ENCODE peak calls at places on chromosome 3, in five cellular contexts. J is IMR-90, S is H1, H is HCT116, P is GM12878. K is an unnamed sample.

GRCh38 chr3:47323431-47324277 is 40.9 kb downstream of the KLHL18 start:
- DNase-seq in H (peak; percentile 35), S (no peak), P (no peak), J (peak; percentile 35), K (no peak)

GRCh38 chr3:197505796-197506553 is 49.8 kb downstream of the BDH1 start:
- DNase-seq in H (no peak), P (no peak), J (no peak), S (no peak), K (no peak)

GRCh38 chr3:172104471-172105072 is 65.2 kb downstream of the FNDC3B start:
- DNase-seq in P (no peak), H (no peak), J (no peak), S (no peak), K (peak; percentile 58)

GRCh38 chr3:37862712-37863551 is 1.3 kb downstream of the CTDSPL start:
- DNase-seq in H (no peak), J (peak; percentile 75), S (no peak), P (no peak), K (peak; percentile 46)

GRCh38 chr3:22728406-22728805 is 474.7 kb upstream of the UBE2E2 start:
- DNase-seq in P (no peak), S (no peak), H (no peak), J (no peak), K (no peak)

GRCh38 chr3:110180733-110181132 is 843.4 kb upstream of the DPPA4 start:
- DNase-seq in S (no peak), J (peak; percentile 33), P (no peak), H (no peak), K (no peak)

GRCh38 chr3:150349314-150350097 is 58.6 kb upstream of the TSC22D2 start:
- DNase-seq in S (no peak), P (no peak), H (no peak), J (no peak), K (no peak)

GRCh38 chr3:173395412-173396181 is 1.9 kb upstream of the NLGN1 start:
- DNase-seq in H (peak; percentile 54), J (peak; percentile 74), S (peak; percentile 77), P (no peak), K (peak; percentile 92)

GRCh38 chr3:72097053-72097452 is 312.1 kb upstream of the PROK2 start:
- DNase-seq in H (no peak), P (no peak), S (no peak), J (no peak), K (no peak)

DNA sequence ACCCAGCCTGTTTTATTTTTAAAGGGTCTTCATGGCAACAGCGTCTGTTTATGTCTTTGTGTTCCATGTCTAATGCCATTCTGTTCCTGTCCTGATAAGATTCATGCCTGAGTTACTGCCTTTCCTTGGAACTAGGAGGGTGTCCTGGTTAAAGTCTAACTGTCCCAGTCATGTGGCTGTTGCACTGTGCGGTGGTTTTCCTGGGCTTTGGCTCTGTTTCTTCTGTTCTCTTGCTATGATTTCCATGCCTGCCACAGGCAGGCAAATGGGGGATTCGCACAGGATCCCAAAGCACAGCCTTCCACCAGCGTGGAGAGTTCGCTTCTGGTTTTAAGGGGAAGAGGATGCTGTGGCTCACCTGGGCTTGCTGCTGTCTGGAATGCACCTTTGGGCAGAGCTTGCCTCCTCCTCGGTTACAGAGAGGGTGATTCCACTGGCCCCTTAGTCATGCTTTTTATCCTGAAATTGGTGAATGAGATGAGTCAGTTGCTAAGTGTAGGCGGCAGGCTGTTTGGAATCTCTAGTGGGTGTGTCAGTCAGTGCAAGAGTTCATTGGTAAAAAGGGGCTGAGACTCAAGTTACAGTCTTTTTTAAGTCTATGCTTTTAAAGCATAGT is 86.8 kb downstream of the CCK start:
- DNase-seq in H (peak; percentile 85), J (peak; percentile 93), S (no peak), P (no peak), K (peak; percentile 76)
- TF ChIP-seq POLR2A in H (no peak), J (no peak), S (no peak), P (no peak), K (no peak)

DNA sequence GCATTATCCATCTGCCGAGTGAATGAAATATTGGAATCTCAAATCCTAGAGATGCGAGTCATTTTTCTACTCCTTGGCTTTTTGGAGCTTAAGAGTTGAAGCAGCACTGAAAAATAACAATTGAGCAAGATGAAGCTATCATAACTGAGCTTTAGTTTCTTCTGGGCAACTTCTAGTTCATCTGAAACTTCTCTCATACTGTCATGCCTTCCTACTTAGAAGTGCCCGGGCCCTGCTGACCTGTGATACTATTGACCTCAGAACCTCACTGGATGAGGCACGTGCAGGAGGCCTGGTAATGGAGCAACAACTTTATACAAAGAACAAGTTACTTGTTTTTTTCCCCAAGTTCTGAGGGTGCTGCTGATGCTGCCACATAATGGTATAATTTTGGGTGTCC is 48.5 kb upstream of the P3H2 start:
- DNase-seq in P (no peak), J (peak; percentile 37), S (no peak), H (no peak), K (no peak)
- H2AFZ ChIP-seq in P (peak overlapping the region; percentile 59), J (no peak overlapping the region), S (peak overlapping the region; percentile 19), H (no peak overlapping the region), K (no peak overlapping the region)

DNA sequence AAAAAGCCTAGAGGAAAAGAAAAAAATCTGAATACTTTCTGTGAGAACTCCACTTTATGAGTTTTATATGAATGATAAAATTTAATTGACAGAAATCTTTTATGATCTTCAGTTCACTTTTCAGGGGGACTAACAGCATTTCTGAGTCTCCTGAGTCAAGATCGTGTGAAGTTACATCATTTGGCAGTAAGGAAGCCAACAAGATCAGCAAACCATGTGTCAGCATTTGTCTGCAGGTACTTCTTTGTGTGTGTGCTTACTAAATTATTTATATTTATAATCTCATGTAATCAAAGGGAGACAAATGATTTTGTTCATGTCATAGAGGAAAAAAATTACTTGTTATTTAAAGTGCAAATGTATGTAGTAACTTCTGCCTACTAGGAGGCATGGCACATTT is 217.6 kb downstream of the MBNL1 start:
- DNase-seq in S (no peak), H (no peak), P (no peak), J (no peak), K (no peak)
- TF ChIP-seq POLR2A in S (no peak), H (no peak), P (no peak), J (no peak), K (no peak)

GRCh38 chr3:24145981-24146822 is 201.1 kb downstream of the NR1D2 start:
- DNase-seq in J (peak; percentile 90), S (no peak), H (no peak), P (no peak), K (no peak)
- H2AFZ ChIP-seq in J (peak overlapping the region; percentile 86), S (no peak overlapping the region), H (peak overlapping the region; percentile 72), P (no peak overlapping the region), K (no peak overlapping the region)

GRCh38 chr3:127915115-127915936 is at the start of gene KBTBD12:
- DNase-seq in J (no peak), S (no peak), P (no peak), H (no peak), K (no peak)
- TF ChIP-seq POLR2A in J (no peak), S (no peak), P (no peak), H (no peak), K (no peak)

DNA sequence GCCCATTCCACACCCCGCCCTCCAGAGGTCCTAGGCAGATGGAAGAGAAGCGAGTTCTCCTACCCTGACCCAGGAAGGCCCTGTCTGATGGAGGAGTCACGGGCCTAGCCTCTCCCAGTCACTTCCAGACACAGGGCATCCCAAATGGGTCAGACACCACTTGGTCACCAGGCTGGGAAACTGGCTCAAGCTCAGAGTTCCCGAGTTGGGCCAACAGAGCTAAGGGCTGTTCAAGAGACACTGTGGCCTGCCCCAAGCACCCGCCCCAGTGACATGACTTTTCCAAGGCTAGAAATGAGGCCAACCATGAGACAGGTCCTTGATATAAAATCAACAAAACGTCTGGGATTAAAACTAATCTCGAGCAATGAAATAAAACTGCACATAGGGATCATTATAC is 113.8 kb downstream of the IQSEC1 start:
- DNase-seq in S (no peak), J (no peak), P (no peak), H (no peak), K (no peak)
- H2AFZ ChIP-seq in S (no peak overlapping the region), J (no peak overlapping the region), P (no peak overlapping the region), H (no peak overlapping the region), K (no peak overlapping the region)

DNA sequence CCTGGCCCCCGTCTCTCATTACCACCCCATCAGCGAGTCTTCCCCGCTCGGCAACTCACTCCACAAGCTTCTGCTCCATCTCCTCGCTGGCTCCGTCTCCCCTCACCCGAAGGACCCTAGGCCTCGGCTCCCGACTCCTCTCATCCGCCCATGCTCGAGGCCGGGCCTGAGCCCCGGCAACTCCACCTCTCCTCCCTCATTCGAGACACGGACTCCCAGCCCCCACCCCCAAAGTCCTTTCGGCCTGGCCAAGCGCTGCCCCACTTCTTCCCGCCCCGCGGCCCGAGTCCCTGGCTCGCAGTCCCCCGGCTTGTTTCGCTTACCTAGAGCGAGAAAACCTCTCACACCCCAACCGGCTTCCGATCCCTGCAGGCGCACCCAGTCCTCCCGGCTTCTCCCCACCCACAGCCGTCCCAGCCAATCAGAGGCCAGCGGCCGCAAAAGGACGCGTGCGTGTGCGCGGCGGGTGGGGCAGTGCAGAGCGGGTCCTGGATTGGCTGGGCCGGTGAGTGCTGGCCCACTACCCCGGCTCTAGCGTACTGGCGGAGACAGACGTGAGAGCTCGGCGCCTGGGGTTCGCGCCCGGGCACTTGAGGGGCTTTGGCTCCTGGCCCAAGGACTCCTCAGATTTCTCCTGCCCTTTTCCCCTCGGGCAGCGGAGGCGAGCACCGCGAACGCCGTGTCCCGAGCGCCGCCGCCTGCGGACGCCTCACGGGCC is at the start of gene HIGD1A:
- DNase-seq in J (peak; percentile 92), H (peak; percentile 86), P (peak; percentile 79), S (peak; percentile 87), K (peak; percentile 96)
- TF ChIP-seq POLR2A in J (peak; percentile 89), H (no peak), P (peak; percentile 94), S (peak; percentile 64), K (peak; percentile 67)

GRCh38 chr3:10933958-10934481 is 58.5 kb upstream of the SLC6A1 start:
- DNase-seq in P (no peak), S (no peak), H (no peak), J (peak; percentile 45), K (no peak)
- H2AFZ ChIP-seq in P (no peak overlapping the region), S (no peak overlapping the region), H (no peak overlapping the region), J (peak overlapping the region; percentile 26), K (no peak overlapping the region)

K was measured in endothelial cell of umbilical vein.